ENCODE peak calls at places on chromosomes 11 and 22, in nine cellular contexts. I, U, Q, H, J, Y, C, X and B are unnamed samples.

GRCh38 chr11:24593332-24593731 is 96.5 kb downstream of the LUZP2 start:
- DNase-seq in I (no peak), U (no peak), Q (no peak), H (no peak), J (no peak), Y (no peak), C (no peak), X (no peak), B (no peak)

GRCh38 chr22:31185056-31185455 is 25.1 kb downstream of the RNF185 start:
- DNase-seq in I (no peak), U (no peak), Q (no peak), H (no peak), J (no peak), Y (no peak), C (no peak), X (no peak), B (no peak)

GRCh38 chr11:57638005-57638760 is 11.5 kb downstream of the YPEL4 start:
- DNase-seq in I (no peak), U (no peak), Q (peak), H (no peak), J (peak), Y (peak), C (peak), X (peak), B (no peak)

GRCh38 chr22:50308986-50309600 is 1.6 kb upstream of the PLXNB2 start:
- DNase-seq in I (no peak), U (no peak), Q (no peak), H (no peak), J (peak), Y (no peak), C (no peak), X (no peak), B (no peak)

GRCh38 chr22:49727881-49728563 is 99.7 kb downstream of the BRD1 start:
- DNase-seq in I (no peak), U (no peak), Q (no peak), H (no peak), J (no peak), Y (peak), C (no peak), X (no peak), B (no peak)

GRCh38 chr11:90476442-90477007 is 253.7 kb upstream of the CHORDC1 start:
- DNase-seq in I (no peak), U (peak), Q (no peak), H (no peak), J (no peak), Y (no peak), C (no peak), X (no peak), B (peak)

GRCh38 chr11:115334932-115335788 is 169.1 kb downstream of the CADM1 start:
- DNase-seq in I (no peak), U (peak), Q (no peak), H (no peak), J (peak), Y (no peak), C (no peak), X (peak), B (no peak)

GRCh38 chr11:113773092-113773415 is 438 bp downstream of the ZW10 start:
- DNase-seq in I (no peak), U (no peak), Q (no peak), H (no peak), J (peak), Y (peak), C (peak), X (peak), B (no peak)

GRCh38 chr11:67357831-67358555 is 4.6 kb upstream of the POLD4 start:
- DNase-seq in I (no peak), U (peak), Q (no peak), H (no peak), J (no peak), Y (no peak), C (no peak), X (no peak), B (no peak)

GRCh38 chr22:22576244-22576988 is 17.4 kb upstream of the PRAME start:
- DNase-seq in I (no peak), U (peak), Q (no peak), H (peak), J (peak), Y (no peak), C (no peak), X (peak), B (no peak)

GRCh38 chr11:79092791-79093313 is 348.0 kb downstream of the TENM4 start:
- DNase-seq in I (no peak), U (peak), Q (no peak), H (no peak), J (no peak), Y (no peak), C (peak), X (peak), B (no peak)

GRCh38 chr11:125382211-125382807 is 113.8 kb downstream of the FEZ1 start:
- DNase-seq in I (no peak), U (no peak), Q (no peak), H (no peak), J (no peak), Y (no peak), C (no peak), X (no peak), B (no peak)

GRCh38 chr11:1714908-1715885 is 18.2 kb downstream of the KRTAP5-6 start:
- DNase-seq in I (no peak), U (no peak), Q (peak), H (no peak), J (no peak), Y (peak), C (no peak), X (no peak), B (no peak)

GRCh38 chr22:37281646-37282384 is 493 bp upstream of the CYTH4 start:
- DNase-seq in I (no peak), U (no peak), Q (no peak), H (no peak), J (no peak), Y (no peak), C (no peak), X (no peak), B (no peak)

GRCh38 chr11:13669544-13670488 is 1.3 kb downstream of the FAR1 start:
- DNase-seq in I (no peak), U (no peak), Q (no peak), H (no peak), J (no peak), Y (no peak), C (no peak), X (no peak), B (no peak)

GRCh38 chr22:46415816-46416536 is 80.5 kb downstream of the TRMU start:
- DNase-seq in I (no peak), U (no peak), Q (no peak), H (no peak), J (peak), Y (no peak), C (no peak), X (peak), B (no peak)

GRCh38 chr11:84408946-84409411 is 1122.8 kb upstream of the CCDC90B start:
- DNase-seq in I (no peak), U (no peak), Q (no peak), H (no peak), J (peak), Y (no peak), C (no peak), X (no peak), B (no peak)

GRCh38 chr22:34798605-34799004 is 267.4 kb upstream of the ISX start:
- DNase-seq in I (no peak), U (no peak), Q (no peak), H (no peak), J (no peak), Y (no peak), C (no peak), X (no peak), B (no peak)